ENCODE peak calls at places on chromosomes 7 and 10, in eight cellular contexts. E, J, P, H, G, B, K and W are unnamed samples.

GRCh38 chr7:37524056-37524455 is 75.4 kb upstream of the ELMO1 start:
- DNase-seq in J (no peak), K (no peak), H (no peak), G (no peak), P (no peak), B (no peak), E (no peak), W (no peak)

GRCh38 chr7:75914655-75915415 is at the start of gene POR:
- DNase-seq in P (peak), E (peak), K (peak), G (peak), B (peak), J (peak), H (peak), W (peak)

GRCh38 chr7:150931199-150931869 is 46.8 kb downstream of the KCNH2 start:
- DNase-seq in K (no peak), P (no peak), E (no peak), J (no peak), H (no peak), B (peak), G (no peak), W (peak)

GRCh38 chr7:69982197-69982596 is 383.9 kb downstream of the AUTS2 start:
- DNase-seq in J (no peak), B (no peak), H (no peak), E (no peak), P (no peak), G (peak), K (no peak), W (no peak)

GRCh38 chr10:119734396-119735332 is 8.8 kb downstream of the INPP5F start:
- DNase-seq in E (no peak), J (no peak), K (no peak), G (peak), H (peak), B (no peak), P (no peak), W (peak)

GRCh38 chr10:106560925-106561640 is 603.4 kb downstream of the SORCS1 start:
- DNase-seq in E (no peak), B (no peak), G (peak), P (no peak), H (no peak), K (no peak), J (no peak), W (no peak)

GRCh38 chr10:116444527-116445142 is 17.0 kb downstream of the PNLIPRP3 start:
- DNase-seq in J (no peak), B (no peak), G (peak), H (peak), E (peak), P (no peak), K (no peak), W (peak)

GRCh38 chr10:22453320-22453719 is 108.0 kb downstream of the SPAG6 start:
- DNase-seq in G (no peak), K (no peak), E (no peak), H (no peak), J (no peak), P (no peak), B (no peak), W (no peak)

GRCh38 chr7:35624299-35625186 is 70.4 kb downstream of the HERPUD2 start:
- DNase-seq in B (peak), G (peak), H (peak), E (peak), J (peak), P (peak), K (no peak), W (peak)